ENCODE peak calls at places on chromosomes 13 and 19, in eight cellular contexts. G, Z, U, W, E, J, K and V are unnamed samples. For H3K9me3, H3K36me3 and H3K27me3, the result is how much of the 10 kb centered on the place peaks cover.

GRCh38 chr13:51814825-51815650 is 11.1 kb upstream of the DHRS12 start:
- DNase-seq in U (peak), Z (peak), W (peak), J (peak), K (no peak), G (peak), E (peak), V (no peak)

GRCh38 chr13:22369090-22369489 is 698.2 kb downstream of the FGF9 start:
- DNase-seq in J (no peak), Z (no peak), W (no peak), U (no peak), G (no peak), K (no peak), E (no peak), V (no peak)

GRCh38 chr13:111225810-111226546 is 94.5 kb upstream of the TEX29 start:
- DNase-seq in K (no peak), Z (no peak), W (no peak), G (no peak), E (no peak), J (no peak), U (no peak), V (no peak)

GRCh38 chr13:93700115-93700514 is 473.5 kb downstream of the GPC6 start:
- DNase-seq in E (no peak), K (no peak), W (no peak), J (no peak), Z (no peak), U (no peak), G (no peak), V (no peak)

GRCh38 chr13:38685974-38686571 is 804 bp upstream of the FREM2 start:
- DNase-seq in G (peak), E (no peak), U (no peak), K (no peak), W (no peak), J (no peak), Z (no peak), V (peak)

GRCh38 chr13:107124129-107124718 is 556.3 kb upstream of the ARGLU1 start:
- DNase-seq in E (no peak), K (no peak), Z (no peak), U (no peak), W (no peak), G (peak), J (no peak), V (no peak)

GRCh38 chr19:18102916-18103542 is 5.5 kb downstream of the MAST3 start:
- DNase-seq in J (no peak), Z (no peak), G (no peak), U (no peak), E (no peak), W (no peak), K (no peak), V (peak)

GRCh38 chr19:566403-566802 is 6.0 kb upstream of the BSG start:
- DNase-seq in K (no peak), Z (no peak), W (no peak), E (no peak), U (peak), J (peak), G (peak), V (peak)

GRCh38 chr13:46684287-46685001 is 112.5 kb downstream of the ESD start:
- DNase-seq in E (no peak), U (no peak), G (no peak), Z (no peak), K (no peak), J (no peak), W (no peak), V (no peak)

GRCh38 chr19:16595097-16595496 is 22.9 kb upstream of the SLC35E1 start:
- DNase-seq in W (no peak), K (no peak), G (no peak), Z (no peak), E (no peak), U (no peak), J (no peak), V (no peak)

GRCh38 chr13:44879452-44880058 is 109.7 kb downstream of the NUFIP1 start:
- DNase-seq in K (no peak), J (no peak), Z (no peak), W (no peak), G (peak), U (no peak), E (no peak), V (no peak)

GRCh38 chr13:43831088-43831487 is 44.3 kb upstream of the ENOX1 start:
- DNase-seq in E (no peak), G (no peak), J (no peak), W (no peak), U (no peak), Z (no peak), K (no peak), V (no peak)

GRCh38 chr13:95660981-95661581 is 15.9 kb upstream of the DNAJC3 start:
- DNase-seq in J (peak), W (no peak), U (no peak), K (no peak), G (peak), E (no peak), Z (no peak), V (no peak)

GRCh38 chr13:26759156-26759906 is 1.3 kb downstream of the GPR12 start:
- DNase-seq in U (no peak), Z (no peak), W (no peak), G (no peak), K (no peak), J (no peak), E (no peak), V (no peak)

GRCh38 chr19:55460670-55461258 is 678 bp downstream of the ISOC2 start:
- DNase-seq in E (peak), U (peak), G (peak), Z (peak), K (no peak), J (peak), W (peak), V (peak)

GRCh38 chr13:111646464-111646855 is 326.0 kb downstream of the TEX29 start:
- DNase-seq in K (no peak), G (no peak), W (no peak), U (no peak), Z (no peak), J (no peak), E (no peak), V (no peak)

GRCh38 chr13:44373601-44374347 is at the start of gene SERP2:
- DNase-seq in J (peak), Z (no peak), W (no peak), E (no peak), U (peak), K (no peak), G (peak), V (peak)

GRCh38 chr13:23378009-23378632 is 55.4 kb downstream of the SACS start:
- DNase-seq in J (no peak), G (peak), K (no peak), W (peak), U (no peak), E (peak), Z (peak), V (no peak)

GRCh38 chr13:102978168-102978567 is 88.0 kb downstream of the SLC10A2 start:
- DNase-seq in J (no peak), K (no peak), W (no peak), G (no peak), U (no peak), E (no peak), Z (no peak), V (no peak)

GRCh38 chr19:54325194-54325621 is 12.2 kb upstream of the LILRA5 start:
- DNase-seq in W (no peak), J (peak), Z (peak), K (no peak), U (no peak), E (peak), G (peak), V (no peak)

GRCh38 chr19:5144545-5145179 is 175.7 kb downstream of the KDM4B start:
- DNase-seq in W (no peak), Z (no peak), U (peak), J (no peak), G (no peak), E (no peak), K (no peak), V (peak)

GRCh38 chr13:105918842-105919741 is 616.4 kb downstream of the EFNB2 start:
- DNase-seq in J (peak), K (no peak), U (no peak), W (no peak), E (no peak), G (peak), Z (no peak), V (no peak)

GRCh38 chr13:47858678-47859050 is 142.4 kb downstream of the SUCLA2 start:
- DNase-seq in U (no peak), E (no peak), K (no peak), Z (no peak), W (no peak), J (no peak), G (peak), V (no peak)

GRCh38 chr13:44218501-44219240 is 155.0 kb upstream of the SERP2 start:
- DNase-seq in K (no peak), J (no peak), Z (no peak), E (peak), G (no peak), W (peak), U (no peak), V (peak)

GRCh38 chr13:102530751-102531150 is 66.0 kb upstream of the TPP2 start:
- DNase-seq in Z (no peak), J (no peak), K (no peak), G (no peak), U (no peak), W (no peak), E (no peak), V (no peak)

DNA sequence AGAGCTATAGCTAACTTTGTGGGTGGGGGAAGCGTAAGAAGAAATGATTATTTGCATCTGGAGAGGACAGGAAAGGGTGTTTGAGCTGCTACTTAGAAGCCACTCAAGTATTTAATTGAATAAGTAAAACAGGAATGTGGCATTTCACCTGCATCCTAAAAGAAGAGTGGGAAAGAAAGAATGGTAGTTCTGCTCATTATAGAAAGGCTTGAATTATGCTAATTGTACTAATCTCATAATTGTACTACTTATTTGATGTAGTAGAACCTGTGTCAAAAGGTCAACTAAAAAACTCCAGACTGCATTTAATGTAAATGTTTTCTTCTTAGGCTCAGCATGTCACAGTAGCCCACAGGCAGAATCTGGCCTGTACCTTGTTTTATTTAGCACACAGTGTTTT is 113.6 kb downstream of the RNF17 start:
- DNase-seq in U (no peak), K (no peak), G (no peak), J (no peak), Z (no peak), E (no peak), W (no peak), V (no peak)
- H3K9me3 ChIP-seq in U (under half), K (under half), G (under half), J (under half), Z (under half), E (under half), W (under half), V (under half)

GRCh38 chr13:100619940-100620339 is 31.4 kb upstream of the GGACT start:
- DNase-seq in J (no peak), E (no peak), W (no peak), K (no peak), Z (no peak), U (no peak), G (no peak), V (no peak)

GRCh38 chr13:100630564-100630963 is 42.0 kb upstream of the GGACT start:
- DNase-seq in J (no peak), G (no peak), W (no peak), U (no peak), K (no peak), Z (no peak), E (no peak), V (no peak)

GRCh38 chr13:100620792-100621191 is 32.2 kb upstream of the GGACT start:
- DNase-seq in K (no peak), G (no peak), Z (no peak), W (no peak), U (no peak), E (no peak), J (no peak), V (no peak)

GRCh38 chr13:100627142-100627541 is 38.6 kb upstream of the GGACT start:
- DNase-seq in J (no peak), Z (no peak), W (no peak), K (no peak), E (no peak), G (no peak), U (no peak), V (no peak)

GRCh38 chr13:100625447-100625846 is 36.9 kb upstream of the GGACT start:
- DNase-seq in J (no peak), U (no peak), W (no peak), K (no peak), G (no peak), E (no peak), Z (no peak), V (no peak)
- H3K36me3 ChIP-seq in J (under half), U (under half), W (under half), K (half or more), G (under half), E (half or more), Z (under half), V (under half)

DNA sequence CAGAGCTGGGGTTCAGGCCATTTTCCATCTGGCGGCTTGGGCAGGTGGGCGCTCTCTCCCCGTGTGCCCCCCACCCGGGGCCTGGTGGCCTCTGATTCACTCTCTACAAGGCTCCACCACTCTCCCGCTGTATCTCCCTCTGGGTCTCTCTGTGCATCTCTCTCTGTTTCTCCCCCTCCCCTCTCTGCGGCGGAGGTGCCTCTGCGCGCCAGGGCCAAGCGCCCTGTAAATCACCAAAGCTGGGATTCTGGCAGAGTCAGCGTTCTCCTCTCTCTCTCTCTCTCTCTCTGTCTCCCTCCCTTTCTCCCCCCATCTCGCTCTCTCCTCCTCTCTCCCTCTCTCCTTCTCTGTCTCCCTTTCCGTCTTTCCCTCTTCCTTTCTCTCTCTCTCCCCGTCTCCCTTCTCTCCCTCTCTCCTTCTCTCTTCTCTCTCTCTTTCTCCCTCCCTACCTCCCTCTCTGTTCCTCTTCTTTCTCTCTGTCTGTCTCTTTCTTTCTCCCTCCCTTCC is 3.9 kb downstream of the NFIC start:
- DNase-seq in E (no peak), Z (no peak), W (no peak), G (peak), K (no peak), U (peak), J (no peak), V (no peak)
- H3K27me3 ChIP-seq in E (under half), Z (under half), W (under half), G (half or more), K (under half), U (under half), J (under half), V (under half)

GRCh38 chr13:112819816-112820215 is 130.0 kb downstream of the ATP11A start:
- DNase-seq in G (no peak), E (no peak), U (no peak), K (no peak), J (no peak), W (no peak), Z (no peak), V (no peak)
- H3K9me3 ChIP-seq in G (under half), E (under half), U (under half), K (under half), J (under half), W (under half), Z (under half), V (under half)

GRCh38 chr19:10110972-10111317 is 548 bp upstream of the P2RY11 start:
- DNase-seq in J (no peak), K (no peak), E (no peak), Z (no peak), U (no peak), G (no peak), W (no peak), V (no peak)

GRCh38 chr19:10112037-10112751 is 701 bp downstream of the P2RY11 start:
- DNase-seq in U (no peak), E (no peak), W (no peak), G (no peak), J (no peak), K (no peak), Z (peak), V (no peak)

GRCh38 chr19:10109528-10109927 is 2.0 kb upstream of the P2RY11 start:
- DNase-seq in K (no peak), W (no peak), G (no peak), E (no peak), U (no peak), J (no peak), Z (no peak), V (no peak)

GRCh38 chr19:10111405-10111811 is at the start of gene P2RY11:
- DNase-seq in G (no peak), Z (peak), U (no peak), K (no peak), W (no peak), J (peak), E (no peak), V (no peak)

DNA sequence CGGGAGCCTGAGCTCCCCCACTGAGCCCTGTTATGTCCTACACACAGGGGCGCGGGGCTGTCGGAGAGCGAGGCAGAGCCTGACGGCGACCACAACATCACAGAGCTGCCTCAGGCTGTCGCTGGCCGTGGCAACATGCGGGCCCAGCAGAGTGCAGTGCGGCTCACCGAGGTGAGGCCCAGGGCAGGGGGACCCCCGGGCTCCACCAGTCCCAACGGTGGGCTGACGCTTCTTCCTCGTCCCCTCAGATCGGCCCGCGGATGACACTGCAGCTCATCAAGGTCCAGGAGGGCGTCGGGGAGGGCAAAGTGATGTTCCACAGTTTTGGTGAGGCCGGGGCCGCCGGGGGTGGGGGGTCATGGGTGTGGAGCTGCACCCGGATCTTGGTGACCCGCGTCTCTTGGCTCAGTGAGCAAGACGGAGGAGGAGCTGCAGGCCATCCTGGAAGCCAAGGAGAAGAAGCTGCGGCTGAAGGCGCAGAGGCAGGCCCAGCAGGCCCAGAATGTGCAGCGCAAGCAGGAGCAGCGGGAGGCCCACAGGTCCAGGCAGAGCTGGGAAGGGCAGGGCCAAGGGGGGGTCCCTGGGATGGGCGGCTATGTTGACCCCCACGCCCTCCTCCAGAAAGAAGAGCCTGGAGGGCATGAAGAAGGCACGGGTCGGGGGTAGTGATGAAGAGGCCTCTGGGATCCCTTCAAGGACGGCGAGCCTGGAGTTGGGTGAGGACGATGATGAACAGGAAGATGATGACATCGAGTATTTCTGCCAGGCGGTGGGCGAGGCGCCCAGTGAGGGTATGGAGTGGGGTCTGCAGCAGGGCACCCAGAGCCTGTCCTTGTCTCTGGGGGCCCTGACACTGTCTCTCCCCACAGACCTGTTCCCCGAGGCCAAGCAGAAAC is 1.2 kb upstream of the P2RY11 start:
- DNase-seq in E (no peak), U (no peak), K (no peak), G (no peak), W (no peak), J (no peak), Z (no peak), V (no peak)
- H3K36me3 ChIP-seq in E (half or more), U (under half), K (half or more), G (under half), W (half or more), J (half or more), Z (under half), V (under half)

GRCh38 chr19:1675633-1676350 is 23.4 kb upstream of the TCF3 start:
- DNase-seq in W (no peak), U (no peak), Z (no peak), J (peak), G (no peak), E (no peak), K (no peak), V (peak)
- H3K27me3 ChIP-seq in W (half or more), U (under half), Z (under half), J (under half), G (under half), E (half or more), K (under half), V (under half)

GRCh38 chr19:43976732-43977131 is 7.3 kb upstream of the ZNF155 start:
- DNase-seq in Z (no peak), G (no peak), W (no peak), K (no peak), J (no peak), E (no peak), U (no peak), V (no peak)
- H3K9me3 ChIP-seq in Z (under half), G (half or more), W (half or more), K (half or more), J (under half), E (half or more), U (under half), V (under half)

DNA sequence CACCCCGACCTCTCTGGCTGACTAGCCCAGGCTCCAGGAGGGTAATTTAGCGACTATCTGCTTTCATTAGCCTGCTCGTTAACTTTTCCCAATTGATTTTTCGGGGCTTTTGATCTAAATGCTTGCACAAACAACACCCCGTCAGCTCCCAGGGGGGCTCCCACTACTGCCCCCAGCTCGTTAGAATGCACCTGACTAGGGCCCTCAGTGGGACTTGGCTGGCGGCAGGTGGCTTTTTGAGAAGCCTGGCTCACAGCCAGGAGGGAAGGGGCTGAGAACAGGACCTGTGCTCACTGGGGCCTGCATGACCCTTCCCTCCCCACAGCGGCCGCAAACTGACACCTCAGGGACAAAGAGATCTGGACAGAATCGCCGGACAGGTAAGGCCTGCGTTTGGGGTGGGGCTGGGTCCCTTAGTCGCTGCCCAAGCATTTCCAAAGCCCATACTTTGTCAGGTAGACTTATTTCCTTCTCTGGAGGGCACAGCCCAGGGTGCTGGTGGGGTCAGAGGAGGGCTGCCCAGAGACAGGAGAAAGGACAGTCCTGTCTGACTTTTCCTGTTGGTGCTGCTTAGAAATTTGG is 7.6 kb upstream of the CD79A start:
- DNase-seq in W (no peak), E (no peak), G (no peak), J (no peak), Z (no peak), K (no peak), U (no peak), V (no peak)
- H3K36me3 ChIP-seq in W (half or more), E (half or more), G (under half), J (half or more), Z (under half), K (half or more), U (under half), V (under half)

GRCh38 chr19:49383598-49383997 is 4.5 kb upstream of the KASH5 start:
- DNase-seq in J (no peak), K (no peak), G (no peak), Z (no peak), W (no peak), U (no peak), E (no peak), V (no peak)
- H3K27me3 ChIP-seq in J (under half), K (under half), G (under half), Z (under half), W (under half), U (under half), E (under half), V (under half)

DNA sequence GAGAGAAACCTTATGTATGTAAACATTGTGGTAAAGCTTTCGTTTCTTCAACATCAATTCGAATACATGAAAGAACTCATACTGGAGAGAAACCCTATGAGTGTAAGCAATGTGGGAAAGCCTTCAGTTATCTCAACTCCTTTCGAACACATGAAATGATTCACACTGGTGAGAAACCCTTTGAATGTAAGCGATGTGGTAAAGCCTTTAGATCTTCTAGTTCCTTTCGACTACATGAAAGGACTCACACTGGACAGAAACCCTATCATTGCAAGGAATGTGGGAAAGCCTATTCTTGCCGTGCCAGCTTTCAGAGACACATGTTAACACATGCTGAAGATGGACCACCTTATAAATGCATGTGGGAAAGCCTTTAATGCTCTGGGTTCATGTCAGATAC is 24.7 kb downstream of the ZNF136 start:
- DNase-seq in W (no peak), E (no peak), U (no peak), K (no peak), G (no peak), Z (no peak), J (no peak), V (no peak)
- H3K9me3 ChIP-seq in W (under half), E (half or more), U (under half), K (half or more), G (half or more), Z (under half), J (under half), V (under half)